ENCODE peak calls at places on chromosomes 16 and 17, in five cellular contexts. E is cerebellum, B is HEK293T, G is sciatic nerve, Q is NCI-H1105. D is an unnamed sample.

GRCh38 chr16:49009204-49009603 is 272.4 kb downstream of the CBLN1 start:
- DNase-seq in G (no peak), B (no peak), E (no peak), Q (no peak), D (no peak)

GRCh38 chr16:53913082-53913870 is 209.3 kb downstream of the FTO start:
- DNase-seq in Q (peak), E (no peak), B (no peak), G (no peak), D (no peak)

GRCh38 chr16:6286176-6286575 is 1046.5 kb upstream of the RBFOX1 start:
- DNase-seq in B (no peak), G (no peak), E (no peak), Q (no peak), D (no peak)

GRCh38 chr17:72997559-72997958 is 94.9 kb downstream of the SLC39A11 start:
- DNase-seq in Q (no peak), G (no peak), B (no peak), E (no peak), D (no peak)

GRCh38 chr17:74545456-74546230 is at the start of gene CD300C:
- DNase-seq in B (no peak), Q (no peak), E (no peak), G (no peak), D (no peak)

GRCh38 chr16:67404740-67405226 is 11.5 kb upstream of the TPPP3 start:
- DNase-seq in G (no peak), Q (no peak), B (no peak), E (no peak), D (no peak)

GRCh38 chr17:74011963-74012362 is 191.5 kb upstream of the RPL38 start:
- DNase-seq in B (no peak), G (no peak), E (no peak), Q (peak), D (no peak)

GRCh38 chr17:72477529-72477928 is 356.7 kb downstream of the SOX9 start:
- DNase-seq in Q (peak), G (no peak), E (peak), B (no peak), D (peak)

GRCh38 chr16:23914935-23915549 is 79.3 kb downstream of the PRKCB start:
- DNase-seq in B (no peak), E (no peak), G (no peak), Q (no peak), D (no peak)

GRCh38 chr16:24975428-24975889 is 39.7 kb downstream of the ARHGAP17 start:
- DNase-seq in E (no peak), B (no peak), G (no peak), Q (no peak), D (no peak)

GRCh38 chr17:19317359-19318095 is 45.0 kb downstream of the B9D1 start:
- DNase-seq in B (peak), E (peak), Q (no peak), G (peak), D (peak)

GRCh38 chr16:70253291-70254094 is 1.8 kb upstream of the EXOSC6 start:
- DNase-seq in Q (no peak), G (no peak), B (peak), E (no peak), D (peak)

GRCh38 chr16:2229602-2230250 is 6.3 kb downstream of the E4F1 start:
- DNase-seq in Q (no peak), B (no peak), E (no peak), G (no peak), D (no peak)

GRCh38 chr16:67942200-67942509 is 1.8 kb downstream of the LCAT start:
- DNase-seq in E (peak), B (peak), Q (no peak), G (no peak), D (peak)

GRCh38 chr17:73192219-73192893 is 499 bp upstream of the COG1 start:
- DNase-seq in Q (peak), B (peak), E (peak), G (peak), D (peak)

GRCh38 chr17:38868968-38869646 is 751 bp upstream of the LASP1 start:
- DNase-seq in G (peak), B (peak), Q (peak), E (peak), D (peak)

GRCh38 chr17:9658593-9659211 is 13.4 kb downstream of the USP43 start:
- DNase-seq in E (no peak), B (no peak), G (no peak), Q (no peak), D (peak)

GRCh38 chr17:55124730-55125129 is 140.0 kb upstream of the HLF start:
- DNase-seq in E (no peak), Q (no peak), B (no peak), G (no peak), D (no peak)

GRCh38 chr16:75257886-75258806 is 6.7 kb upstream of the BCAR1 start:
- DNase-seq in Q (no peak), E (no peak), B (no peak), G (no peak), D (no peak)

GRCh38 chr17:36884495-36885160 is 52.6 kb upstream of the LHX1 start:
- DNase-seq in E (no peak), B (no peak), Q (no peak), G (no peak), D (no peak)

D was measured in G401.